ENCODE peak calls at places on chromosomes 12 and 14, in seven cellular contexts. U is GM19239, P is cardiac muscle cell, S is HFFc6, Q is GDM1, T is T-helper 9 cell, O is NCI-H1092 treated with DMSO at 0.1 percent for 48 hours. G is an unnamed sample.

GRCh38 chr12:57591567-57592325 is 754 bp downstream of the PIP4K2C start:
- DNase-seq in U (no peak), P (no peak), S (no peak), Q (no peak), T (no peak), O (peak; percentile 4), G (no peak)

GRCh38 chr14:77314043-77314442 is 6.6 kb downstream of the POMT2 start:
- DNase-seq in U (no peak), P (peak; percentile 68), S (peak; percentile 95), Q (no peak), T (no peak), O (no peak), G (no peak)

GRCh38 chr12:124902916-124903315 is 11.5 kb downstream of the UBC start:
- DNase-seq in U (no peak), P (no peak), S (no peak), Q (no peak), T (no peak), O (no peak), G (no peak)

GRCh38 chr14:44847910-44848309 is 113.8 kb downstream of the KLHL28 start:
- DNase-seq in U (no peak), P (peak; percentile 22), S (peak; percentile 6), Q (no peak), T (no peak), O (no peak), G (no peak)

GRCh38 chr12:32312049-32312670 is 87.2 kb upstream of the FGD4 start:
- DNase-seq in U (peak; percentile 9), P (peak; percentile 84), S (peak; percentile 69), Q (no peak), T (no peak), O (peak; percentile 29), G (peak; percentile 49)

GRCh38 chr14:92513204-92513965 is at the start of gene RIN3:
- DNase-seq in U (peak; percentile 87), P (peak; percentile 76), S (peak; percentile 48), Q (peak; percentile 58), T (peak; percentile 10), O (peak; percentile 29), G (peak; percentile 59)

GRCh38 chr12:2212971-2213869 is 160.4 kb downstream of the CACNA1C start:
- DNase-seq in U (no peak), P (peak; percentile 17), S (no peak), Q (no peak), T (no peak), O (no peak), G (no peak)

GRCh38 chr12:103986823-103987222 is 21.2 kb downstream of the TDG start:
- DNase-seq in U (no peak), P (no peak), S (peak; percentile 85), Q (no peak), T (no peak), O (no peak), G (no peak)

GRCh38 chr12:31903025-31903424 is 56.2 kb upstream of the RESF1 start:
- DNase-seq in U (no peak), P (no peak), S (no peak), Q (no peak), T (no peak), O (no peak), G (no peak)

GRCh38 chr14:76761849-76762616 is 765 bp downstream of the VASH1 start:
- DNase-seq in U (no peak), P (no peak), S (no peak), Q (no peak), T (no peak), O (peak; percentile 35), G (no peak)

GRCh38 chr14:61536661-61537566 is 158.4 kb upstream of the HIF1A start:
- DNase-seq in U (no peak), P (no peak), S (no peak), Q (no peak), T (no peak), O (no peak), G (no peak)

GRCh38 chr12:81468206-81468605 is 290.9 kb downstream of the PPFIA2 start:
- DNase-seq in U (no peak), P (peak; percentile 41), S (no peak), Q (no peak), T (no peak), O (no peak), G (no peak)

GRCh38 chr12:11954181-11954580 is 116.6 kb upstream of the BCL2L14 start:
- DNase-seq in U (no peak), P (no peak), S (no peak), Q (no peak), T (no peak), O (peak; percentile 53), G (no peak)

GRCh38 chr12:96258451-96258933 is 64.3 kb downstream of the ELK3 start:
- DNase-seq in U (no peak), P (peak; percentile 95), S (no peak), Q (no peak), T (no peak), O (peak; percentile 51), G (no peak)

GRCh38 chr12:124433906-124434305 is 133.5 kb downstream of the NCOR2 start:
- DNase-seq in U (no peak), P (no peak), S (no peak), Q (no peak), T (no peak), O (no peak), G (no peak)

GRCh38 chr14:32633214-32633864 is 304.2 kb downstream of the AKAP6 start:
- DNase-seq in U (no peak), P (no peak), S (no peak), Q (no peak), T (no peak), O (no peak), G (no peak)

GRCh38 chr12:131723532-131723931 is 12.6 kb downstream of the SFSWAP start:
- DNase-seq in U (no peak), P (no peak), S (no peak), Q (no peak), T (no peak), O (no peak), G (no peak)

GRCh38 chr12:21073822-21074460 is 57.1 kb upstream of the SLCO1B1 start:
- DNase-seq in U (no peak), P (no peak), S (no peak), Q (no peak), T (no peak), O (no peak), G (no peak)

GRCh38 chr14:64830961-64831360 is 48.7 kb downstream of the SPTB start:
- DNase-seq in U (no peak), P (no peak), S (no peak), Q (no peak), T (no peak), O (no peak), G (no peak)

GRCh38 chr14:35140718-35141581 is 18.6 kb downstream of the PRORP start:
- DNase-seq in U (no peak), P (peak; percentile 46), S (peak; percentile 50), Q (no peak), T (no peak), O (peak; percentile 44), G (peak; percentile 70)

GRCh38 chr12:132159555-132160003 is 15.3 kb downstream of the NOC4L start:
- DNase-seq in U (no peak), P (no peak), S (no peak), Q (no peak), T (no peak), O (no peak), G (no peak)

GRCh38 chr14:105878125-105878524 is 351.7 kb downstream of the TMEM121 start:
- DNase-seq in U (no peak), P (no peak), S (no peak), Q (no peak), T (no peak), O (no peak), G (no peak)

GRCh38 chr12:45284096-45284901 is 68.4 kb downstream of the ANO6 start:
- DNase-seq in U (no peak), P (peak; percentile 78), S (peak; percentile 82), Q (no peak), T (no peak), O (peak; percentile 28), G (no peak)

GRCh38 chr12:107244584-107244983 is 151.2 kb upstream of the CRY1 start:
- DNase-seq in U (no peak), P (no peak), S (no peak), Q (no peak), T (no peak), O (no peak), G (no peak)

GRCh38 chr12:34607520-34608195 is 585.4 kb downstream of the ALG10 start:
- DNase-seq in U (no peak), P (no peak), S (no peak), Q (no peak), T (no peak), O (no peak), G (no peak)

GRCh38 chr12:70154960-70155589 is 88.2 kb upstream of the CNOT2 start:
- DNase-seq in U (no peak), P (peak; percentile 4), S (no peak), Q (no peak), T (no peak), O (no peak), G (peak; percentile 13)

GRCh38 chr12:59938190-59938962 is 342.5 kb downstream of the SLC16A7 start:
- DNase-seq in U (no peak), P (no peak), S (no peak), Q (no peak), T (no peak), O (no peak), G (no peak)

GRCh38 chr14:49982522-49982951 is 89.7 kb downstream of the ARF6 start:
- DNase-seq in U (no peak), P (peak; percentile 92), S (peak; percentile 94), Q (no peak), T (peak; percentile 41), O (no peak), G (no peak)

GRCh38 chr14:67187826-67188225 is 1.4 kb upstream of the GARIN2 start:
- DNase-seq in U (no peak), P (peak; percentile 27), S (peak; percentile 62), Q (no peak), T (no peak), O (no peak), G (no peak)

GRCh38 chr12:124713041-124713435 is 145.6 kb upstream of the NCOR2 start:
- DNase-seq in U (no peak), P (peak; percentile 18), S (no peak), Q (no peak), T (no peak), O (no peak), G (no peak)

GRCh38 chr12:106080111-106080732 is 58.5 kb downstream of the NUAK1 start:
- DNase-seq in U (no peak), P (peak; percentile 82), S (peak; percentile 57), Q (no peak), T (no peak), O (no peak), G (no peak)

GRCh38 chr14:100651999-100652508 is 64.8 kb upstream of the BEGAIN start:
- DNase-seq in U (no peak), P (no peak), S (peak; percentile 32), Q (no peak), T (no peak), O (no peak), G (no peak)

GRCh38 chr14:74618078-74618952 is 6.3 kb upstream of the LTBP2 start:
- DNase-seq in U (no peak), P (peak; percentile 79), S (peak; percentile 65), Q (peak; percentile 56), T (peak; percentile 53), O (no peak), G (peak; percentile 92)

GRCh38 chr14:93970589-93970966 is 5.8 kb downstream of the ASB2 start:
- DNase-seq in U (no peak), P (no peak), S (no peak), Q (peak; percentile 44), T (peak; percentile 62), O (peak; percentile 35), G (peak; percentile 56)

GRCh38 chr12:68788554-68789143 is 19.3 kb upstream of the MDM2 start:
- DNase-seq in U (no peak), P (no peak), S (no peak), Q (no peak), T (no peak), O (no peak), G (no peak)

G was measured in Kasumi-1.